ENCODE peak calls at places on chromosome 22, in ten cellular contexts. F is stimulated activated CD8-positive, alpha-beta memory T cell treated with anti-CD3 and anti-CD28 coated beads, Interleukin-4, amount 100 ng/mL, for 4 hours; D is NAMALWA; B is left ventricle myocardium superior; A is sigmoid colon; M is left colon; I is smooth muscle cell of the brain vasculature; E is NCI-H1092 treated with DMSO at 0.1 percent for 48 hours; Q is GM12865; C is B cell. G is an unnamed sample.

GRCh38 chr22:41048791-41049717 is 43.3 kb upstream of the EP300 start:
- DNase-seq in E (no peak), F (no peak), B (peak; percentile 80), C (no peak), A (peak; percentile 89), D (no peak), M (peak; percentile 50), Q (no peak), I (no peak), G (peak; percentile 36)

GRCh38 chr22:21629262-21630149 is at the start of gene YDJC:
- DNase-seq in F (peak; percentile 89), B (peak; percentile 96), M (peak; percentile 92), D (peak; percentile 97), Q (peak; percentile 98), A (peak; percentile 94), I (peak; percentile 75), C (peak; percentile 97), E (peak; percentile 92), G (no peak)

GRCh38 chr22:43446037-43446803 is 34.4 kb downstream of the MPPED1 start:
- DNase-seq in I (no peak), F (no peak), A (no peak), Q (no peak), M (no peak), D (no peak), C (no peak), E (peak; percentile 27), B (no peak), G (no peak)

GRCh38 chr22:49641770-49642313 is 185.8 kb downstream of the BRD1 start:
- DNase-seq in F (no peak), E (no peak), M (no peak), A (no peak), Q (no peak), B (no peak), D (no peak), C (no peak), I (no peak), G (no peak)

GRCh38 chr22:35634981-35635540 is 13.2 kb upstream of the APOL6 start:
- DNase-seq in D (peak; percentile 47), C (no peak), A (peak; percentile 6), I (no peak), E (no peak), B (no peak), Q (peak; percentile 62), M (no peak), F (no peak), G (no peak)

GRCh38 chr22:48758905-48759875 is 1068.5 kb downstream of the BRD1 start:
- DNase-seq in F (no peak), I (no peak), C (no peak), Q (no peak), E (no peak), M (no peak), D (no peak), A (peak; percentile 39), B (no peak), G (no peak)

GRCh38 chr22:50035131-50035881 is 22.7 kb upstream of the IL17REL start:
- DNase-seq in B (no peak), E (no peak), I (no peak), A (peak; percentile 53), C (no peak), F (no peak), M (no peak), Q (no peak), D (no peak), G (no peak)

GRCh38 chr22:43230571-43230970 is 43.6 kb upstream of the TTLL12 start:
- DNase-seq in E (no peak), F (no peak), A (no peak), D (no peak), C (no peak), B (no peak), I (no peak), M (no peak), Q (no peak), G (no peak)

GRCh38 chr22:23791737-23792645 is 5.2 kb downstream of the SMARCB1 start:
- DNase-seq in F (no peak), Q (no peak), M (no peak), I (no peak), E (no peak), B (no peak), C (no peak), D (no peak), A (no peak), G (no peak)

GRCh38 chr22:37801946-37802309 is 5.8 kb upstream of the GCAT start:
- DNase-seq in I (no peak), F (no peak), M (peak; percentile 71), A (no peak), Q (no peak), C (no peak), E (no peak), D (no peak), B (no peak), G (no peak)

GRCh38 chr22:20437253-20438065 is at the start of gene SCARF2:
- DNase-seq in Q (no peak), B (peak; percentile 80), E (no peak), C (no peak), D (no peak), F (no peak), A (peak; percentile 84), M (no peak), I (no peak), G (no peak)

GRCh38 chr22:37906364-37907008 is 389 bp downstream of the MICALL1 start:
- DNase-seq in D (peak; percentile 38), A (peak; percentile 73), B (peak; percentile 49), C (peak; percentile 59), I (no peak), E (no peak), F (no peak), Q (peak; percentile 46), M (no peak), G (no peak)

GRCh38 chr22:42376721-42377177 is 55.5 kb downstream of the NFAM1 start:
- DNase-seq in Q (peak; percentile 13), A (peak; percentile 92), E (peak; percentile 58), D (no peak), F (no peak), B (peak; percentile 86), I (no peak), C (no peak), M (peak; percentile 83), G (peak; percentile 31)

GRCh38 chr22:27318516-27318915 is 483.0 kb downstream of the MN1 start:
- DNase-seq in B (peak; percentile 57), A (no peak), Q (no peak), F (no peak), M (peak; percentile 64), E (no peak), I (no peak), C (no peak), D (no peak), G (peak; percentile 39)

GRCh38 chr22:45923812-45924211 is 53.1 kb downstream of the WNT7B start:
- DNase-seq in F (no peak), Q (no peak), I (no peak), E (no peak), D (no peak), M (no peak), A (no peak), C (no peak), B (no peak), G (no peak)

GRCh38 chr22:32584650-32585049 is 110.0 kb downstream of the FBXO7 start:
- DNase-seq in D (no peak), A (peak; percentile 35), C (no peak), E (no peak), B (no peak), F (no peak), M (no peak), Q (no peak), I (no peak), G (no peak)

GRCh38 chr22:19679476-19680099 is 34.7 kb upstream of the SEPTIN5 start:
- DNase-seq in F (no peak), C (peak; percentile 38), E (no peak), I (no peak), A (peak; percentile 75), B (peak; percentile 80), M (no peak), D (peak; percentile 15), Q (peak; percentile 15), G (no peak)

G was measured in GM04503.